ENCODE peak calls at places on chromosomes 12 and 14, in four cellular contexts. One of them, this sample, is unnamed. For H3K27me3, the result is how much of the 10 kb centered on the place peaks cover.

GRCh38 chr14:23321572-23322547 is 603 bp downstream of the PABPN1 start:
- DNase-seq in H9: no peak
- DNase-seq in mesenchymal stem cell: peak
- DNase-seq in H1: peak
- DNase-seq in this sample: peak

GRCh38 chr12:67909091-67909531 is 80.1 kb upstream of the IFNG-AS1 start:
- DNase-seq in H9: no peak
- DNase-seq in mesenchymal stem cell: peak
- DNase-seq in H1: no peak
- DNase-seq in this sample: no peak

GRCh38 chr12:84069699-84070098 is 842.9 kb downstream of the SLC6A15 start:
- DNase-seq in H9: no peak
- DNase-seq in mesenchymal stem cell: peak
- DNase-seq in H1: no peak
- DNase-seq in this sample: no peak

GRCh38 chr14:68576496-68577244 is 216.2 kb downstream of the ZFP36L1 start:
- DNase-seq in H9: no peak
- DNase-seq in mesenchymal stem cell: peak
- DNase-seq in H1: no peak
- DNase-seq in this sample: no peak

GRCh38 chr14:62443796-62444195 is 601.5 kb downstream of the KCNH5 start:
- DNase-seq in H9: no peak
- DNase-seq in mesenchymal stem cell: peak
- DNase-seq in H1: no peak
- DNase-seq in this sample: no peak

GRCh38 chr14:87628129-87628528 is 364.9 kb downstream of the GALC start:
- DNase-seq in H9: no peak
- DNase-seq in mesenchymal stem cell: peak
- DNase-seq in H1: no peak
- DNase-seq in this sample: peak

GRCh38 chr12:32739279-32739678 is 16.4 kb downstream of the YARS2 start:
- DNase-seq in H9: no peak
- DNase-seq in mesenchymal stem cell: no peak
- DNase-seq in H1: no peak
- DNase-seq in this sample: no peak

GRCh38 chr14:22579218-22579617 is 9.8 kb downstream of the DAD1 start:
- DNase-seq in H9: no peak
- DNase-seq in mesenchymal stem cell: peak
- DNase-seq in H1: no peak
- DNase-seq in this sample: no peak

GRCh38 chr12:1559729-1560128 is 34.7 kb downstream of the FBXL14 start:
- DNase-seq in H9: no peak
- DNase-seq in mesenchymal stem cell: no peak
- DNase-seq in H1: no peak
- DNase-seq in this sample: no peak

GRCh38 chr14:21652209-21652808 is 1.3 kb upstream of the OR4E2 start:
- DNase-seq in H9: no peak
- DNase-seq in mesenchymal stem cell: no peak
- DNase-seq in H1: no peak
- DNase-seq in this sample: no peak

GRCh38 chr14:106879241-106879640 is 1352.9 kb downstream of the TMEM121 start:
- DNase-seq in H9: no peak
- DNase-seq in mesenchymal stem cell: no peak
- DNase-seq in H1: peak
- DNase-seq in this sample: no peak

GRCh38 chr14:104898870-104899510 is 25.7 kb upstream of the PLD4 start:
- DNase-seq in H9: peak
- DNase-seq in mesenchymal stem cell: no peak
- DNase-seq in H1: no peak
- DNase-seq in this sample: no peak

GRCh38 chr12:39872425-39872824 is 233.5 kb downstream of the SLC2A13 start:
- DNase-seq in H9: no peak
- DNase-seq in mesenchymal stem cell: no peak
- DNase-seq in H1: no peak
- DNase-seq in this sample: no peak

GRCh38 chr14:79986251-79986650 is 225.1 kb downstream of the DIO2 start:
- DNase-seq in H9: no peak
- DNase-seq in mesenchymal stem cell: no peak
- DNase-seq in H1: no peak
- DNase-seq in this sample: no peak

GRCh38 chr12:107467716-107468115 is 217.9 kb upstream of the PWP1 start:
- DNase-seq in H9: no peak
- DNase-seq in mesenchymal stem cell: peak
- DNase-seq in H1: no peak
- DNase-seq in this sample: no peak

GRCh38 chr12:100752841-100753240 is 41.7 kb upstream of the ANO4 start:
- DNase-seq in H9: no peak
- DNase-seq in mesenchymal stem cell: no peak
- DNase-seq in H1: no peak
- DNase-seq in this sample: no peak

GRCh38 chr14:53538316-53538851 is 385.3 kb upstream of the DDHD1 start:
- DNase-seq in H9: no peak
- DNase-seq in mesenchymal stem cell: peak
- DNase-seq in H1: no peak
- DNase-seq in this sample: no peak

GRCh38 chr12:118874698-118875548 is 106.4 kb upstream of the SRRM4 start:
- DNase-seq in H9: peak
- DNase-seq in mesenchymal stem cell: no peak
- DNase-seq in H1: peak
- DNase-seq in this sample: peak

GRCh38 chr12:57475271-57476161 is 4.2 kb downstream of the ARHGAP9 start:
- DNase-seq in H9: peak
- DNase-seq in mesenchymal stem cell: peak
- DNase-seq in H1: peak
- DNase-seq in this sample: no peak

GRCh38 chr14:91377700-91378652 is 39.6 kb downstream of the CCDC88C start:
- DNase-seq in H9: no peak
- DNase-seq in mesenchymal stem cell: no peak
- DNase-seq in H1: no peak
- DNase-seq in this sample: no peak

GRCh38 chr12:79618848-79619404 is 71.8 kb downstream of the PAWR start:
- DNase-seq in H9: no peak
- DNase-seq in mesenchymal stem cell: peak
- DNase-seq in H1: no peak
- DNase-seq in this sample: no peak

GRCh38 chr12:21774358-21775129 is at the start of gene KCNJ8:
- DNase-seq in H9: peak
- DNase-seq in mesenchymal stem cell: peak
- DNase-seq in H1: peak
- DNase-seq in this sample: peak

GRCh38 chr14:76922599-76922998 is 96.4 kb downstream of the LRRC74A start:
- DNase-seq in H9: no peak
- DNase-seq in mesenchymal stem cell: peak
- DNase-seq in H1: no peak
- DNase-seq in this sample: no peak

GRCh38 chr14:68779761-68780323 is 13.0 kb downstream of the ZFP36L1 start:
- DNase-seq in H9: no peak
- DNase-seq in mesenchymal stem cell: peak
- DNase-seq in H1: no peak
- DNase-seq in this sample: no peak

GRCh38 chr14:63761356-63762117 is 33.7 kb upstream of the SGPP1 start:
- DNase-seq in H9: no peak
- DNase-seq in mesenchymal stem cell: no peak
- DNase-seq in H1: no peak
- DNase-seq in this sample: no peak

GRCh38 chr14:63192085-63192484 is 12.2 kb upstream of the RHOJ start:
- DNase-seq in H9: no peak
- DNase-seq in mesenchymal stem cell: no peak
- DNase-seq in H1: no peak
- DNase-seq in this sample: no peak

GRCh38 chr14:49427117-49427516 is 159.1 kb downstream of the RPS29 start:
- DNase-seq in H9: no peak
- DNase-seq in mesenchymal stem cell: no peak
- DNase-seq in H1: no peak
- DNase-seq in this sample: no peak

GRCh38 chr12:11795910-11796459 is 146.5 kb downstream of the ETV6 start:
- DNase-seq in H9: no peak
- DNase-seq in mesenchymal stem cell: no peak
- DNase-seq in H1: no peak
- DNase-seq in this sample: peak

GRCh38 chr14:51554953-51555352 is 96.8 kb upstream of the FRMD6 start:
- DNase-seq in H9: no peak
- DNase-seq in mesenchymal stem cell: peak
- DNase-seq in H1: no peak
- DNase-seq in this sample: no peak

GRCh38 chr14:50766338-50766886 is 64.5 kb downstream of the NIN start:
- DNase-seq in H9: no peak
- DNase-seq in mesenchymal stem cell: peak
- DNase-seq in H1: no peak
- DNase-seq in this sample: no peak

GRCh38 chr14:65961004-65961403 is 525.2 kb upstream of the CCDC196 start:
- DNase-seq in H9: peak
- DNase-seq in mesenchymal stem cell: peak
- DNase-seq in H1: peak
- DNase-seq in this sample: peak

DNA sequence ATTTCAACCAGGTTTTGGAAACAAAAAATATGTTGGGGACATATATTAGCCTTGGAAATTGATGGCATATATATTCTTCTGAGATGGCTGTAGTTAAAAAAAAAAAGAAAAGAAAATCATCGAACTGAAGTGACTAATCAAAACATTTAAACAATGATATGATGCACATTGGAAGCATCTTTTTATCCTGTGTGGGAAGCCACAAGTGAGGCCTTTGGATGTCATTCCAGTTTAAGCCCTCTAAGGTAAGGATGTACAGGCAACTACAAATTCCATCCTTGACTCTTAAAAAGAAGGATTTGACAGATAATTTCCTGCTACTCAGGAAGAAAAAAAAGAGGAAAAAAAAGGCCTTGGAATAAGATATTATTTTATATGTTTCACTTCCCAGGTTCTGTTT is 9.6 kb upstream of the PTPRB start:
- DNase-seq in H9: no peak
- DNase-seq in mesenchymal stem cell: no peak
- DNase-seq in H1: no peak
- DNase-seq in this sample: no peak
- H2BK120ac ChIP-seq in H9: no peak
- H2BK120ac ChIP-seq in mesenchymal stem cell: no peak
- H2BK120ac ChIP-seq in H1: no peak
- H2BK120ac ChIP-seq in this sample: no peak

GRCh38 chr12:31235868-31236395 is 90.0 kb downstream of the SINHCAF start:
- DNase-seq in H9: no peak
- DNase-seq in mesenchymal stem cell: no peak
- DNase-seq in H1: no peak
- DNase-seq in this sample: no peak
- H3K27me3 ChIP-seq in H9: under half
- H3K27me3 ChIP-seq in mesenchymal stem cell: half or more
- H3K27me3 ChIP-seq in H1: under half
- H3K27me3 ChIP-seq in this sample: under half

GRCh38 chr14:75293920-75294648 is 15.5 kb downstream of the FOS start:
- DNase-seq in H9: peak
- DNase-seq in mesenchymal stem cell: peak
- DNase-seq in H1: peak
- DNase-seq in this sample: peak

GRCh38 chr14:75292886-75293285 is 14.3 kb downstream of the FOS start:
- DNase-seq in H9: no peak
- DNase-seq in mesenchymal stem cell: no peak
- DNase-seq in H1: no peak
- DNase-seq in this sample: no peak

GRCh38 chr14:75295491-75296338 is 17.1 kb downstream of the FOS start:
- DNase-seq in H9: peak
- DNase-seq in mesenchymal stem cell: peak
- DNase-seq in H1: peak
- DNase-seq in this sample: peak

GRCh38 chr14:75294649-75295033 is 16.0 kb downstream of the FOS start:
- DNase-seq in H9: peak
- DNase-seq in mesenchymal stem cell: no peak
- DNase-seq in H1: no peak
- DNase-seq in this sample: no peak

GRCh38 chr14:75295061-75295461 is 16.4 kb downstream of the FOS start:
- DNase-seq in H9: peak
- DNase-seq in mesenchymal stem cell: peak
- DNase-seq in H1: peak
- DNase-seq in this sample: peak
- H4K91ac ChIP-seq in H9: no peak
- H4K91ac ChIP-seq in mesenchymal stem cell: peak
- H4K91ac ChIP-seq in H1: peak
- H4K91ac ChIP-seq in this sample: no peak

GRCh38 chr12:120197542-120197887 is 3.0 kb upstream of the GCN1 start:
- DNase-seq in H9: no peak
- DNase-seq in mesenchymal stem cell: no peak
- DNase-seq in H1: no peak
- DNase-seq in this sample: no peak

GRCh38 chr12:120196363-120196762 is 1.8 kb upstream of the GCN1 start:
- DNase-seq in H9: no peak
- DNase-seq in mesenchymal stem cell: peak
- DNase-seq in H1: no peak
- DNase-seq in this sample: no peak

GRCh38 chr12:120190985-120191480 is 3.5 kb downstream of the GCN1 start:
- DNase-seq in H9: no peak
- DNase-seq in mesenchymal stem cell: no peak
- DNase-seq in H1: no peak
- DNase-seq in this sample: no peak

GRCh38 chr12:120194226-120194533 is 335 bp downstream of the GCN1 start:
- DNase-seq in H9: no peak
- DNase-seq in mesenchymal stem cell: no peak
- DNase-seq in H1: no peak
- DNase-seq in this sample: no peak

DNA sequence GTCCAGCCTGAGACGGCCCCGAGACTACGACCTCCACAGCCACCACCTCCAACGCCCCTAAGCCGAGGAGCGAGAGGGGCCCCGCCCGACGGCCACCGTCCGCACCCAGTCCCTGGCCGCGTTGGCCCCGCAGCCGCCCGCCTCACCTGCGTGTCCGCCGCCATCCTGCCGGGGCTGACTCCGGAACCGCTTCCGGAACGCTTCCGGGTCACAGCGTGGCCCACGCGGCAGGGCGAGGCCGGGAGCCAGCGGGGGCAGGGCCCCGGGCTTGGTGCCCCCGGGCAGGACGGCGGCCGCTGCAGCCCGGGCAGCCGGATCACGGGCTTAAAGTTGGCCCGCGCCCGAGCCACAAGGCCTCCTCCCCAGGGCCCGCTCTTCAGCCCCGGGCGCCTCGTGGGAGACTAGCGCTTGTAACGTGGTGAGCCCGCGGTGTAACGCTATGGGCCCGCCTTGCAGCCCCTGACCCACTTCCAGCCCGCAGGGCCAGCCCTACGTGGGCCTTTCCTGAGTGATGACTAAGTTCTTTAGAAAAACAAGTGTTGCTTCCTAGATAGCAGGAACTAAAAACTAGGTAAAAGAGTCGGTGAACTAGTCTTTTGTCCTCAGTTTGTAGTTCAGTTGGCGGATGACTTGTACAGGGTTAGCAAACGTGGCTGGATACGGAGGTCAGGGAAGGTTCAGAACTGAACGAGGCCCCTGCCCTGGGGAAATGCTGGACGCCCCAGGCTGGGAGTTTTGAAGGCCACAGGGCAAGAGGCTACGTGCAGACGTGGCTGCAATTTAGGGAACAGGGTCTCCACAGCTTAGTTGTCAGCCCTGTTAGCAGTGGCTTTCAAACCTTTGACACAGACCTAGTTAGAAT is at the start of gene GCN1:
- DNase-seq in H9: peak
- DNase-seq in mesenchymal stem cell: peak
- DNase-seq in H1: peak
- DNase-seq in this sample: peak
- H2BK120ac ChIP-seq in H9: no peak
- H2BK120ac ChIP-seq in mesenchymal stem cell: peak
- H2BK120ac ChIP-seq in H1: no peak
- H2BK120ac ChIP-seq in this sample: no peak